ENCODE peak calls at places on chromosomes 5 and 9, in seven cellular contexts. S is stimulated activated naive CD8-positive, alpha-beta T cell treated with anti-CD3 and anti-CD28 coated beads, Interleukin-15, amount 100 ng/mL, for 72 hours; R is HEK293T; Q is AG08395; H is A172; X is C1 segment of cervical spinal cord; K is upper lobe of right lung. J is an unnamed sample.

GRCh38 chr5:38060354-38060753 is 198.0 kb upstream of the EGFLAM start:
- DNase-seq in S (no peak), R (no peak), Q (no peak), H (peak; percentile 65), X (no peak), K (no peak), J (no peak)

GRCh38 chr5:175336781-175337180 is 107.2 kb downstream of the DRD1 start:
- DNase-seq in S (no peak), R (no peak), Q (no peak), H (no peak), X (no peak), K (no peak), J (no peak)

GRCh38 chr9:116549061-116549664 is 137.9 kb upstream of the TRIM32 start:
- DNase-seq in S (no peak), R (no peak), Q (peak; percentile 97), H (peak; percentile 91), X (no peak), K (peak; percentile 86), J (no peak)

GRCh38 chr9:120257483-120257882 is 322.5 kb downstream of the CDK5RAP2 start:
- DNase-seq in S (no peak), R (no peak), Q (no peak), H (no peak), X (no peak), K (no peak), J (no peak)

GRCh38 chr5:329106-329757 is 7.7 kb downstream of the AHRR start:
- DNase-seq in S (no peak), R (no peak), Q (no peak), H (no peak), X (no peak), K (no peak), J (no peak)

GRCh38 chr9:13627502-13627901 is 348.0 kb upstream of the MPDZ start:
- DNase-seq in S (no peak), R (no peak), Q (no peak), H (no peak), X (no peak), K (no peak), J (no peak)

GRCh38 chr9:131394464-131395026 is 659 bp downstream of the PRRC2B start:
- DNase-seq in S (peak; percentile 83), R (no peak), Q (peak; percentile 58), H (no peak), X (peak; percentile 56), K (peak; percentile 79), J (peak; percentile 39)

GRCh38 chr5:172194985-172195774 is 1.2 kb downstream of the EFCAB9 start:
- DNase-seq in S (no peak), R (peak; percentile 50), Q (no peak), H (no peak), X (no peak), K (no peak), J (no peak)

GRCh38 chr5:132500244-132500930 is 9.8 kb upstream of the IRF1 start:
- DNase-seq in S (peak; percentile 37), R (no peak), Q (no peak), H (no peak), X (no peak), K (no peak), J (no peak)

GRCh38 chr9:98495530-98495929 is 213.2 kb downstream of the GABBR2 start:
- DNase-seq in S (no peak), R (no peak), Q (no peak), H (no peak), X (no peak), K (no peak), J (no peak)

GRCh38 chr9:90600029-90600428 is 42.6 kb downstream of the DIRAS2 start:
- DNase-seq in S (no peak), R (peak; percentile 8), Q (no peak), H (no peak), X (no peak), K (no peak), J (no peak)

GRCh38 chr5:176535101-176535654 is 2.0 kb downstream of the RNF44 start:
- DNase-seq in S (no peak), R (no peak), Q (peak; percentile 33), H (peak; percentile 39), X (peak; percentile 40), K (no peak), J (no peak)

GRCh38 chr5:150642567-150642927 is 2.1 kb downstream of the SYNPO start:
- DNase-seq in S (no peak), R (no peak), Q (peak; percentile 88), H (peak; percentile 98), X (no peak), K (peak; percentile 76), J (no peak)

GRCh38 chr5:148807845-148808244 is 18.6 kb upstream of the ADRB2 start:
- DNase-seq in S (no peak), R (no peak), Q (no peak), H (no peak), X (no peak), K (no peak), J (no peak)

GRCh38 chr5:153831976-153832375 is 206.7 kb downstream of the FAM114A2 start:
- DNase-seq in S (no peak), R (peak; percentile 41), Q (peak; percentile 21), H (peak; percentile 66), X (no peak), K (no peak), J (no peak)